ENCODE peak calls at places on chromosomes 7 and 10, in eight cellular contexts. Q, D, B, U, O, Y, E and J are unnamed samples.

GRCh38 chr10:51983481-51983880 is 284.1 kb upstream of the CSTF2T start:
- DNase-seq in Q (no peak), D (no peak), B (no peak), U (no peak), O (no peak), Y (no peak), E (no peak), J (no peak)

GRCh38 chr10:8054498-8055407 is at the start of gene GATA3:
- DNase-seq in Q (peak; percentile 53), D (no peak), B (peak; percentile 71), U (no peak), O (peak; percentile 19), Y (peak; percentile 64), E (no peak), J (peak; percentile 23)

GRCh38 chr7:22931011-22931410 is 82.9 kb downstream of the HYCC1 start:
- DNase-seq in Q (peak; percentile 55), D (no peak), B (no peak), U (no peak), O (no peak), Y (no peak), E (no peak), J (no peak)

GRCh38 chr7:114710495-114710894 is 211.4 kb upstream of the MDFIC start:
- DNase-seq in Q (no peak), D (no peak), B (peak; percentile 14), U (no peak), O (no peak), Y (no peak), E (no peak), J (no peak)

GRCh38 chr7:105209870-105210269 is 178.9 kb downstream of the SRPK2 start:
- DNase-seq in Q (no peak), D (no peak), B (no peak), U (peak; percentile 40), O (no peak), Y (no peak), E (no peak), J (no peak)

GRCh38 chr10:3043512-3044368 is 23.6 kb upstream of the PFKP start:
- DNase-seq in Q (peak; percentile 79), D (no peak), B (peak; percentile 75), U (peak; percentile 88), O (peak; percentile 80), Y (peak; percentile 45), E (peak; percentile 64), J (no peak)

GRCh38 chr7:136528329-136528728 is 340.1 kb upstream of the CHRM2 start:
- DNase-seq in Q (peak; percentile 90), D (peak; percentile 31), B (peak; percentile 65), U (no peak), O (peak; percentile 54), Y (no peak), E (no peak), J (no peak)

GRCh38 chr10:91803386-91804125 is 5.3 kb downstream of the TNKS2 start:
- DNase-seq in Q (no peak), D (no peak), B (no peak), U (no peak), O (no peak), Y (no peak), E (no peak), J (no peak)

GRCh38 chr10:57142925-57143576 is 782.0 kb upstream of the ZWINT start:
- DNase-seq in Q (no peak), D (no peak), B (no peak), U (no peak), O (no peak), Y (no peak), E (no peak), J (no peak)

GRCh38 chr7:154676422-154677073 is 326.4 kb downstream of the PAXIP1 start:
- DNase-seq in Q (no peak), D (no peak), B (peak; percentile 18), U (no peak), O (no peak), Y (no peak), E (no peak), J (no peak)

GRCh38 chr10:129032626-129033353 is 434.3 kb upstream of the MGMT start:
- DNase-seq in Q (no peak), D (no peak), B (no peak), U (no peak), O (no peak), Y (no peak), E (no peak), J (no peak)